ENCODE peak calls at places on chromosomes 7 and 10, in six cellular contexts. G, Q, S, R, W and L are unnamed samples.

GRCh38 chr7:35512716-35513115 is 182.2 kb downstream of the HERPUD2 start:
- DNase-seq in Q (no peak), G (no peak), W (no peak), S (no peak), R (no peak), L (no peak)

GRCh38 chr7:115044224-115044623 is 122.3 kb downstream of the MDFIC start:
- DNase-seq in S (no peak), R (no peak), Q (no peak), G (no peak), W (no peak), L (no peak)

GRCh38 chr7:149011491-149011890 is 16.8 kb downstream of the PDIA4 start:
- DNase-seq in G (no peak), W (no peak), Q (no peak), S (no peak), R (no peak), L (no peak)

GRCh38 chr7:54946764-54947163 is 72.1 kb upstream of the EGFR start:
- DNase-seq in Q (no peak), R (no peak), S (no peak), W (no peak), G (no peak), L (no peak)

GRCh38 chr7:110669410-110669809 is 421.5 kb upstream of the LRRN3 start:
- DNase-seq in G (no peak), Q (no peak), R (no peak), W (no peak), S (peak), L (no peak)

GRCh38 chr10:35192645-35193249 is 66.1 kb downstream of the CREM start:
- DNase-seq in W (no peak), S (no peak), G (peak), R (no peak), Q (no peak), L (no peak)

GRCh38 chr7:151181011-151181431 is 6.0 kb downstream of the ASB10 start:
- DNase-seq in Q (no peak), G (no peak), W (peak), R (peak), S (no peak), L (no peak)

GRCh38 chr10:132449826-132450211 is 52.8 kb downstream of the PWWP2B start:
- DNase-seq in Q (no peak), R (no peak), G (no peak), S (no peak), W (peak), L (no peak)

GRCh38 chr7:9600974-9601373 is 1167.6 kb downstream of the NXPH1 start:
- DNase-seq in Q (no peak), S (no peak), W (no peak), G (no peak), R (no peak), L (no peak)

GRCh38 chr7:143002106-143002505 is 24.8 kb downstream of the OR9A2 start:
- DNase-seq in G (peak), Q (no peak), S (no peak), R (no peak), W (no peak), L (no peak)

GRCh38 chr10:82888809-82889455 is 1013.9 kb downstream of the NRG3 start:
- DNase-seq in W (no peak), R (no peak), G (no peak), S (no peak), Q (no peak), L (no peak)

GRCh38 chr10:60405172-60405571 is 15.5 kb upstream of the ANK3 start:
- DNase-seq in W (no peak), Q (no peak), S (no peak), G (no peak), R (no peak), L (no peak)